ENCODE peak calls at places on chromosome 12, in eight cellular contexts. N is lung; J is CD4-positive, CD25-positive, alpha-beta regulatory T cell; P is PC-3; W is neural progenitor cell; X is bronchial epithelial cell; A is stomach; M is adrenal gland. B is an unnamed sample. For H3K27me3, the result is how much of the 10 kb centered on the place peaks cover.

GRCh38 chr12:46268349-46268616 is 560 bp downstream of the SLC38A1 start:
- DNase-seq in N (no peak), M (no peak), P (no peak), J (peak), X (no peak), A (no peak), W (no peak), B (no peak)

GRCh38 chr12:54016478-54016964 is 7.7 kb downstream of the HOXC8 start:
- DNase-seq in A (no peak), X (no peak), J (no peak), M (peak), W (no peak), N (no peak), P (peak), B (no peak)

GRCh38 chr12:12722351-12723146 is 5.4 kb downstream of the CDKN1B start:
- DNase-seq in M (no peak), P (peak), W (no peak), J (peak), N (no peak), A (no peak), X (peak), B (no peak)

GRCh38 chr12:12357697-12358476 is 1.0 kb downstream of the BORCS5 start:
- DNase-seq in W (no peak), J (peak), M (no peak), P (peak), X (no peak), A (no peak), N (no peak), B (no peak)

GRCh38 chr12:19306366-19306765 is 132.9 kb upstream of the AEBP2 start:
- DNase-seq in N (no peak), P (no peak), A (no peak), J (no peak), W (no peak), X (no peak), M (no peak), B (peak)

GRCh38 chr12:46400406-46400805 is 27.8 kb upstream of the SLC38A2 start:
- DNase-seq in J (no peak), M (no peak), W (no peak), N (no peak), A (no peak), X (no peak), P (no peak), B (no peak)

GRCh38 chr12:26715232-26715631 is 117.8 kb downstream of the ITPR2 start:
- DNase-seq in P (no peak), A (no peak), N (no peak), M (no peak), J (no peak), X (no peak), W (no peak), B (no peak)

GRCh38 chr12:29796823-29797263 is 13.1 kb upstream of the TMTC1 start:
- DNase-seq in M (peak), X (peak), P (peak), W (peak), N (no peak), A (no peak), J (no peak), B (no peak)

GRCh38 chr12:119994892-119995658 is 6.0 kb downstream of the BICDL1 start:
- DNase-seq in J (no peak), N (no peak), X (no peak), A (no peak), W (no peak), M (no peak), P (no peak), B (peak)

GRCh38 chr12:48814313-48815280 is 3.7 kb upstream of the CACNB3 start:
- DNase-seq in J (peak), X (peak), W (peak), N (peak), P (peak), A (peak), M (peak), B (peak)

GRCh38 chr12:26298785-26299621 is 103.6 kb downstream of the SSPN start:
- DNase-seq in J (peak), W (no peak), A (no peak), M (no peak), N (no peak), P (peak), X (peak), B (peak)

GRCh38 chr12:76199808-76200207 is 115.3 kb upstream of the NAP1L1 start:
- DNase-seq in A (no peak), N (no peak), W (no peak), P (no peak), M (no peak), J (no peak), X (no peak), B (no peak)

GRCh38 chr12:79687711-79688270 is 3.0 kb downstream of the PAWR start:
- DNase-seq in M (no peak), A (no peak), J (no peak), W (peak), P (no peak), N (no peak), X (peak), B (no peak)

GRCh38 chr12:132030367-132031038 is 80.8 kb downstream of the EP400 start:
- DNase-seq in M (no peak), P (peak), W (no peak), A (no peak), J (no peak), N (no peak), X (peak), B (no peak)

GRCh38 chr12:78888583-78888982 is 24.0 kb downstream of the SYT1 start:
- DNase-seq in M (no peak), X (peak), A (no peak), W (no peak), P (no peak), J (no peak), N (no peak), B (no peak)

GRCh38 chr12:57983150-57983857 is 41.9 kb downstream of the ATP23 start:
- DNase-seq in N (no peak), X (peak), M (peak), P (peak), J (peak), A (no peak), W (peak), B (peak)

GRCh38 chr12:47808049-47808448 is 11.7 kb downstream of the HDAC7 start:
- DNase-seq in X (no peak), A (no peak), P (no peak), N (peak), W (no peak), M (peak), J (peak), B (peak)
- H3K4me3 ChIP-seq in X (no peak), A (no peak), P (no peak), N (no peak), W (no peak), M (no peak), J (peak), B (no peak)

DNA sequence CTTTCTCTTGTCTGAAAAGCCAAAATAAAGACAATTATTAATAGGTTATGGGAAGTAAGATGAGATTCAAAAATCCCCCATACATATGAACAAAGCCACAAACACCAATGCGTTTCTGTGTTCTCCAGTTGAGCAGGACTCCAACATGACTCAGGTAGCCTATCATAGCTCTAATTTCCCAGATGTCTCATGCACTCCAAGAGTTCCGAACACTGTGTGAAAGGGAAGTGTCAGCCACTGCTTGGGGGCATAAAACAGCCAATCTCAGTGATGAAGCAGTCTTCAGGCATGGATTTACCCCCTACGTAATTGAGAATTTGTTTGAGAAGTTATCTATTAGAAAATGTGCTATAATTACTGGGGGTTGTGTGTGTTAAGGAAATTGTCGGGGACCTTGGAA is 153.8 kb upstream of the AVPR1A start:
- DNase-seq in J (no peak), A (no peak), W (no peak), X (no peak), M (no peak), P (no peak), N (no peak), B (no peak)
- H3K27me3 ChIP-seq in J (under half), A (under half), W (under half), X (under half), M (under half), P (half or more), N (under half), B (under half)

GRCh38 chr12:114671664-114672476 is 12.1 kb downstream of the TBX3 start:
- DNase-seq in M (peak), W (peak), X (no peak), N (no peak), J (no peak), A (no peak), P (peak), B (peak)
- H3K4me3 ChIP-seq in M (no peak), W (peak), X (no peak), N (peak), J (no peak), A (no peak), P (peak), B (no peak)

DNA sequence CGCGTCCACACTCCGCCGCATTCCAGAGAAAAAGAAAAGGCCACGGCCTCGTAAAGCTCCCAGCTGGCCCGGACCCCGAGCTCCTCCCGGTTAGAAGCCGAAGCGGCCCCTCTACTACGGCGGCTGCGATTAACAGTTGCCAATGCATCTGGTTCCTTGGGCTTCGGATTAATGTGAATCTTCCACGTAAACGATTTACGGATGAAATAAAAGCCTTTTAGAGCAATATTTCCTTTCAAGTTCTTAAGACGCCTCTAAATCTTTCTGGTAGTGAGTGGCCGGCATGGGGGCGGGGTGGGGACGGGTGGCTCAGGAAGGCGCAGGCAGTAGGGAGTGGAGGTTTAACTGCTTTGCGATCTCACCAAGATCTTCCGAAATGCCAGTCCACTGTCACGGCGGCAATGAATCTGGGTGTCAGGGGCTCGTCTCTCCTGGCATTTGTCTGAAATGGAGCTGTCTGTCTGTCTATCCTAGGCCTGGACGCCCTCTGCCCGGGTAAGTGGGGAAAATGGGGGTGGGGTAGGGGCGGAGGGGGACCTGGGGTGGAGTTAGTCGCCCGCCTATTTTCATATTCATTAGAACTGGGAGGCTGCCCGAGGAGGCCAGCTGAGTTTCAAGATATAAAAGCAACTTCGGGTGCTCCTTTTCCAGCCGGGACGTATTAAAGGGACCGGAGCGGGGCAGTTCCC is 427 bp upstream of the ALX1 start:
- DNase-seq in N (no peak), W (peak), X (no peak), A (no peak), P (no peak), M (no peak), J (no peak), B (peak)
- H3K27me3 ChIP-seq in N (under half), W (half or more), X (under half), A (half or more), P (under half), M (half or more), J (under half), B (under half)

DNA sequence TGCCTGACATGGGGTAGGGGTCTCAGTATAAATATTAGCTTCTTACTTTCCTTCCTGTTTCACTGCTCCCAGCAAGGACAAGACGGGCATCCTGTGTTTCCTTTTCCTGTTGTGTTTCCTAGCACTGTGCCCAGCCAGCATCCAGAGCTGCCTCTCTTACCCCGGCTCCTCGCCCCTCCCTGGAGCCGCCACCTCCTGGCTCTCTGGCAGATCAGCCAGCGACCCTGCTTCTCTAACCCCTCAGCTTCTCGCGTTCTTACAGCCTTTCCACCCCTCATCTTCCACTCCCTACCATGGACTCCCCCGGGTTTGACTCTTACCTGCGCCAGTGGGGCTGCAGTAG is 17.8 kb downstream of the HDAC7 start:
- DNase-seq in M (no peak), J (no peak), N (no peak), W (no peak), P (no peak), A (no peak), X (no peak), B (no peak)
- H3K4me3 ChIP-seq in M (no peak), J (no peak), N (no peak), W (no peak), P (no peak), A (no peak), X (no peak), B (no peak)

GRCh38 chr12:130715150-130715995 is 726 bp downstream of the RIMBP2 start:
- DNase-seq in A (peak), P (no peak), M (peak), W (peak), J (no peak), X (no peak), N (no peak), B (peak)

GRCh38 chr12:130714591-130715149 is 1.4 kb downstream of the RIMBP2 start:
- DNase-seq in M (peak), A (no peak), X (no peak), W (peak), P (no peak), N (no peak), J (no peak), B (peak)

GRCh38 chr12:130712346-130713065 is 3.6 kb downstream of the RIMBP2 start:
- DNase-seq in N (no peak), X (no peak), M (peak), W (no peak), J (no peak), A (peak), P (no peak), B (no peak)

GRCh38 chr12:130713581-130713991 is 2.5 kb downstream of the RIMBP2 start:
- DNase-seq in P (no peak), N (no peak), J (no peak), W (no peak), X (no peak), A (no peak), M (peak), B (no peak)

DNA sequence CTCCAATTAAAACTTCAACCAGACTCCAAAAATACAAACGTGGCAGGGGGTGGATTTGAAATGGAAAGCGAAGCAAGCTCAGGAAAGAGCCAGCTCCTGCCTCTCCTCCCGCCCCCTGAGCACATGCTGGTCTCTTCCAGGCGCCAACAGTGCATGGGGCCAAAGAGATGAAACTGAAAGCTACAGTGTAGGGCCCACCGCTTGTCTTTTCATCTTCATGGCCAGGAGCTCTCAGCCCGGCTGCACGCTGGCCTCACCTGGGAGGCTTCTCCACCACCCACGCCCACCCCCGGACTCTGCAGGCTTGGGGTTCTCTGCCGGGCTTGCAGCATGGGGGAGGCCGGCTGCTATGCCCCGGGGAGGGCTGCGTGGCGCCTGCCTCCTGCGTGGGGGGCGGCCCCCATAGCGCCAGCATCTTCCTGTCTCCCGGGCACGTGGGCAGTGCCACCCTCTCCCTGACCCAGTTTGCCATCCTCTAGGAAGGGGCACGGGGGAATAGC is 2.0 kb downstream of the RIMBP2 start:
- DNase-seq in J (no peak), P (no peak), X (no peak), A (peak), W (peak), N (no peak), M (peak), B (peak)
- H3K27me3 ChIP-seq in J (under half), P (under half), X (under half), A (under half), W (half or more), N (under half), M (under half), B (half or more)

B was measured in H7.